ENCODE peak calls at places on chromosomes 16 and 17, in five cellular contexts. O is tibial nerve, X is sigmoid colon, N is ovary, U is K562. M is an unnamed sample. For H3K9me3, the result is how much of the 10 kb centered on the place peaks cover.

GRCh38 chr16:47815655-47816054 is 340.1 kb downstream of the ABCC12 start:
- DNase-seq in O (no peak), X (no peak), N (no peak), U (no peak), M (no peak)

GRCh38 chr17:1882836-1883235 is 53.0 kb downstream of the RPA1 start:
- DNase-seq in O (no peak), X (no peak), N (no peak), U (peak), M (no peak)

GRCh38 chr16:11470676-11471415 is 115.9 kb downstream of the LITAF start:
- DNase-seq in O (no peak), X (no peak), N (no peak), U (no peak), M (no peak)

GRCh38 chr16:1363501-1364041 is 11.8 kb downstream of the GNPTG start:
- DNase-seq in O (no peak), X (no peak), N (peak), U (peak), M (peak)

GRCh38 chr16:87794485-87795078 is 28.8 kb upstream of the KLHDC4 start:
- DNase-seq in O (no peak), X (no peak), N (no peak), U (no peak), M (no peak)

GRCh38 chr16:85104821-85105391 is 7.4 kb downstream of the CIBAR2 start:
- DNase-seq in O (no peak), X (no peak), N (no peak), U (no peak), M (no peak)

GRCh38 chr17:37054894-37055293 is 106.1 kb downstream of the AATF start:
- DNase-seq in O (no peak), X (no peak), N (no peak), U (no peak), M (no peak)

GRCh38 chr17:77189148-77189547 is 48.4 kb downstream of the SEC14L1 start:
- DNase-seq in O (no peak), X (no peak), N (no peak), U (no peak), M (no peak)

GRCh38 chr16:24508614-24509013 is 30.8 kb upstream of the RBBP6 start:
- DNase-seq in O (no peak), X (no peak), N (no peak), U (no peak), M (no peak)

GRCh38 chr17:69058165-69058564 is 2.6 kb downstream of the ABCA9 start:
- DNase-seq in O (no peak), X (no peak), N (no peak), U (peak), M (no peak)

GRCh38 chr17:81821603-81822311 is 11.3 kb downstream of the MCRIP1 start:
- DNase-seq in O (peak), X (peak), N (peak), U (peak), M (peak)

GRCh38 chr16:30951785-30952184 is 2.9 kb downstream of the ORAI3 start:
- DNase-seq in O (peak), X (peak), N (peak), U (no peak), M (peak)

GRCh38 chr16:30953511-30954124 is 3.9 kb upstream of the SETD1A start:
- DNase-seq in O (peak), X (peak), N (peak), U (peak), M (peak)

GRCh38 chr16:30951193-30951592 is 2.3 kb downstream of the ORAI3 start:
- DNase-seq in O (no peak), X (no peak), N (no peak), U (no peak), M (no peak)

GRCh38 chr16:30954993-30955392 is 2.6 kb upstream of the SETD1A start:
- DNase-seq in O (no peak), X (no peak), N (no peak), U (no peak), M (no peak)

GRCh38 chr16:30953111-30953510 is 4.2 kb downstream of the ORAI3 start:
- DNase-seq in O (no peak), X (no peak), N (no peak), U (no peak), M (no peak)
- TF ChIP-seq EP300 in O (no peak), X (no peak), N (no peak), U (no peak), M (no peak)

DNA sequence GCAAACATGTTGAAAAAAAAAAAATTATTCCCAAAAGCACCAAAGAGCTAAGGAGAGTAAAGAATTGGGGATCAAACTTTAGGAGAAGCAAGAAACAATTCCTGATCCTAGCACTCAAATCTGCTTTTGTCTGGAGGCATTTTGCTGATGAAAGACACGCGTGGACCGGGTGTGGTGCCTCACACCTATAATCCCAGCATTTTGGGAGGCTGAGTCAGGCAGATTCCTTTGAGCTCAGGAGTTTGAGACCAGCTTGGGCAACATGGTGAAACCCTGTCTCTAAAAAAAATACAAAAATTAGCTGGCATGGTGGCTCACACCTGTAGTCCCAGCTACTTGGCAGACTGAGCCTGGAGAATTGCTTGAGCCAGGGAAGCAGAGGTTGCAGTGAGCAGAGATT is 35.4 kb downstream of the ZFP90 start:
- DNase-seq in O (no peak), X (no peak), N (no peak), U (no peak), M (no peak)
- H3K9me3 ChIP-seq in O (under half), X (half or more), N (under half), U (under half), M (half or more)

GRCh38 chr16:50269061-50269705 is 2.8 kb downstream of the ADCY7 start:
- DNase-seq in O (no peak), X (peak), N (peak), U (no peak), M (no peak)
- TF ChIP-seq CTCF in O (no peak), X (no peak), N (no peak), U (no peak), M (no peak)

GRCh38 chr16:26546573-26546972 is 520.2 kb upstream of the C16orf82 start:
- DNase-seq in O (no peak), X (no peak), N (no peak), U (no peak), M (no peak)

GRCh38 chr16:26554030-26554429 is 512.7 kb upstream of the C16orf82 start:
- DNase-seq in O (no peak), X (no peak), N (no peak), U (no peak), M (no peak)

GRCh38 chr16:26547681-26548080 is 519.0 kb upstream of the C16orf82 start:
- DNase-seq in O (no peak), X (no peak), N (no peak), U (no peak), M (no peak)

DNA sequence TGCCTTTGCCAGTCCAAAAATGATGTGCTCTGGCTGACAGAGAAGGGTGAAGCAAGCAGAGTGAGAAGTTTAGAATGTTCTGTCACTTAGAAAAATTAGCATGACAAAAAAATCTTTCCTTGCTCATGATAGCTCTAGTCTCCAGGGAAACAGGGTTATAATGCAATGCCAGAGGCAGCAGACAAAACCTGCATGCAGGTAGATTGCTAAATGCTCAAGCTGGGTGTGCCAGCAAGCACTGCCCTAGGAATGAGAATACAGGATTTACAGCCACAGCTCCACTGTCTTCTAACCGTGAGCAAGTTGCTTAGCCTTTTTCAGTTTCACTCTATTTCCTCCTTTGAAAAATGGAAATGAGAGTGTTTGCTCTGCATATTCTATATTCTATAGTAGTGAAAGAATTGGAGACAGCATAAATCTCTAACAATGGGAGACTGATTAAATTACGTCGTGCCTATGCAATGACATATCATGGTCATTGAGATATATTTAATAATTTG is 516.6 kb upstream of the C16orf82 start:
- DNase-seq in O (no peak), X (no peak), N (no peak), U (no peak), M (no peak)
- TF ChIP-seq EP300 in O (no peak), X (no peak), N (no peak), U (no peak), M (no peak)